ENCODE peak calls at places on chromosomes 2 and 18, in seven cellular contexts. M, N, X, G, A, U and L are unnamed samples.

GRCh38 chr2:210965472-210965871 is 409.1 kb downstream of the CPS1 start:
- DNase-seq in U (peak; percentile 4), M (no peak), A (no peak), X (no peak), N (no peak), G (no peak), L (no peak)

GRCh38 chr2:43265006-43265770 is 38.8 kb upstream of the ZFP36L2 start:
- DNase-seq in G (no peak), X (peak; percentile 53), N (no peak), M (no peak), A (no peak), U (peak; percentile 4), L (no peak)

GRCh38 chr2:233832414-233832813 is 21.9 kb downstream of the HJURP start:
- DNase-seq in N (no peak), G (no peak), M (no peak), X (no peak), A (no peak), U (peak; percentile 13), L (no peak)

GRCh38 chr2:58070765-58071164 is 24.2 kb downstream of the VRK2 start:
- DNase-seq in M (no peak), U (no peak), N (no peak), A (no peak), G (no peak), X (no peak), L (no peak)

GRCh38 chr2:145017149-145017548 is 497.2 kb upstream of the ZEB2 start:
- DNase-seq in U (peak; percentile 10), X (no peak), G (no peak), N (no peak), M (no peak), A (no peak), L (no peak)

GRCh38 chr2:148231858-148232257 is 211.0 kb downstream of the MBD5 start:
- DNase-seq in A (no peak), G (no peak), X (no peak), M (no peak), N (no peak), U (no peak), L (no peak)

GRCh38 chr18:24118750-24119577 is 19.9 kb upstream of the CABYR start:
- DNase-seq in G (peak; percentile 84), N (peak; percentile 45), A (peak; percentile 45), M (peak; percentile 60), U (peak; percentile 79), X (peak; percentile 66), L (peak; percentile 49)

GRCh38 chr2:7428444-7429204 is 511.4 kb downstream of the RNF144A start:
- DNase-seq in M (no peak), X (no peak), N (no peak), G (no peak), U (no peak), A (no peak), L (no peak)